ENCODE peak calls at places on chromosomes 16 and 17, in five cellular contexts. H is NCI-H1436 treated with DMSO at 0.1 percent for 48 hours; G is stimulated activated CD8-positive, alpha-beta memory T cell treated with anti-CD3 and anti-CD28 coated beads, Interleukin-2, amount 100 ng/mL, for 1 hour; N is aorta; Q is hippocampal formation. B is an unnamed sample.

GRCh38 chr17:82933911-82934310 is 94.1 kb upstream of the ZNF750 start:
- DNase-seq in N (peak; percentile 67), G (no peak), H (no peak), Q (no peak), B (no peak)

GRCh38 chr16:67391424-67392300 is 1.6 kb downstream of the TPPP3 start:
- DNase-seq in G (no peak), N (no peak), H (no peak), Q (peak; percentile 96), B (no peak)

GRCh38 chr17:9676742-9677387 is 31.5 kb downstream of the USP43 start:
- DNase-seq in G (no peak), H (no peak), N (no peak), Q (no peak), B (no peak)

GRCh38 chr16:88685156-88686061 is 898 bp downstream of the SNAI3 start:
- DNase-seq in N (peak; percentile 82), G (no peak), Q (no peak), H (no peak), B (no peak)

GRCh38 chr17:50210249-50211225 is 9.1 kb upstream of the COL1A1 start:
- DNase-seq in H (no peak), N (peak; percentile 95), Q (no peak), G (no peak), B (no peak)

GRCh38 chr17:32546031-32546444 is 59.2 kb downstream of the CDK5R1 start:
- DNase-seq in N (no peak), H (peak; percentile 31), Q (peak; percentile 54), G (no peak), B (no peak)

GRCh38 chr17:80845863-80846671 is 145.6 kb upstream of the CHMP6 start:
- DNase-seq in N (peak; percentile 62), H (no peak), G (no peak), Q (no peak), B (no peak)

GRCh38 chr17:42428141-42428944 is 5.3 kb upstream of the CAVIN1 start:
- DNase-seq in Q (peak; percentile 52), N (no peak), H (no peak), G (no peak), B (no peak)

GRCh38 chr17:69608808-69609494 is 194.5 kb downstream of the MAP2K6 start:
- DNase-seq in G (no peak), N (no peak), Q (no peak), H (no peak), B (no peak)

GRCh38 chr17:57084361-57084801 is 665 bp upstream of the AKAP1 start:
- DNase-seq in Q (no peak), N (no peak), G (no peak), H (no peak), B (no peak)

GRCh38 chr16:68857479-68857878 is 14.1 kb downstream of the TANGO6 start:
- DNase-seq in H (no peak), Q (no peak), N (no peak), G (no peak), B (no peak)

GRCh38 chr17:17381438-17382059 is 78.4 kb downstream of the NT5M start:
- DNase-seq in N (peak; percentile 2), Q (no peak), H (no peak), G (no peak), B (no peak)

GRCh38 chr17:48624544-48625501 is 1.3 kb downstream of the HOXB9 start:
- DNase-seq in G (no peak), H (no peak), Q (no peak), N (no peak), B (no peak)

GRCh38 chr16:19071811-19072777 is 4.7 kb downstream of the COQ7 start:
- DNase-seq in Q (peak; percentile 16), G (no peak), N (no peak), H (no peak), B (no peak)

GRCh38 chr17:38729886-38730525 is at the start of gene CISD3:
- DNase-seq in Q (peak; percentile 77), N (peak; percentile 96), H (no peak), G (peak; percentile 71), B (peak; percentile 34)

GRCh38 chr16:76531236-76531635 is 254.0 kb downstream of the CNTNAP4 start:
- DNase-seq in Q (no peak), N (no peak), H (no peak), G (no peak), B (no peak)

GRCh38 chr17:37067555-37068111 is 118.9 kb downstream of the AATF start:
- DNase-seq in N (no peak), Q (no peak), G (no peak), H (no peak), B (no peak)

GRCh38 chr16:29198731-29199521 is 207.6 kb downstream of the NPIPB11 start:
- DNase-seq in N (peak; percentile 61), Q (no peak), H (no peak), G (no peak), B (no peak)

GRCh38 chr16:85593503-85594195 is 19.5 kb upstream of the GSE1 start:
- DNase-seq in N (no peak), Q (no peak), G (no peak), H (peak; percentile 35), B (no peak)

GRCh38 chr16:10611825-10612342 is 31.5 kb upstream of the EMP2 start:
- DNase-seq in H (no peak), G (no peak), Q (no peak), N (no peak), B (no peak)

GRCh38 chr17:76076765-76077581 is 2.0 kb upstream of the ZACN start:
- DNase-seq in G (no peak), H (no peak), Q (no peak), N (no peak), B (no peak)

GRCh38 chr16:67942200-67942509 is 1.8 kb downstream of the LCAT start:
- DNase-seq in G (no peak), N (peak; percentile 78), Q (no peak), H (no peak), B (no peak)

GRCh38 chr16:56657555-56658430 is at the start of gene MT1F:
- DNase-seq in G (peak; percentile 37), H (no peak), Q (peak; percentile 51), N (peak; percentile 89), B (peak; percentile 63)

GRCh38 chr17:80095038-80095843 is 6.1 kb upstream of the GAA start:
- DNase-seq in Q (no peak), H (no peak), G (no peak), N (peak; percentile 65), B (no peak)

GRCh38 chr16:23786964-23787571 is 32.2 kb downstream of the CHP2 start:
- DNase-seq in H (no peak), Q (no peak), N (no peak), G (no peak), B (no peak)

GRCh38 chr16:58393138-58393504 is 850 bp downstream of the GINS3 start:
- DNase-seq in Q (no peak), N (no peak), G (no peak), H (no peak), B (no peak)

GRCh38 chr16:23452572-23453337 is at the start of gene COG7:
- DNase-seq in Q (peak; percentile 85), G (peak; percentile 65), N (peak; percentile 97), H (no peak), B (peak; percentile 27)

GRCh38 chr17:73697872-73698271 is 53.6 kb upstream of the SDK2 start:
- DNase-seq in Q (no peak), N (no peak), G (no peak), H (no peak), B (peak; percentile 48)

GRCh38 chr16:15052747-15053476 is 3.0 kb downstream of the NTAN1 start:
- DNase-seq in Q (no peak), H (no peak), N (no peak), G (no peak), B (no peak)

GRCh38 chr16:53518550-53519416 is 15.8 kb upstream of the AKTIP start:
- DNase-seq in H (no peak), N (no peak), Q (no peak), G (peak; percentile 66), B (no peak)

GRCh38 chr16:22297871-22298733 is 893 bp downstream of the POLR3E start:
- DNase-seq in N (no peak), H (peak; percentile 87), G (peak; percentile 31), Q (peak; percentile 58), B (peak; percentile 10)

GRCh38 chr16:86545927-86546637 is 9.0 kb downstream of the MTHFSD start:
- DNase-seq in Q (no peak), N (peak; percentile 59), G (no peak), H (no peak), B (no peak)

GRCh38 chr17:57866319-57866718 is 16.5 kb upstream of the MRPS23 start:
- DNase-seq in Q (no peak), G (no peak), N (peak; percentile 59), H (no peak), B (no peak)

GRCh38 chr17:5584383-5584951 is at the start of gene NLRP1:
- DNase-seq in Q (peak; percentile 61), G (peak; percentile 85), H (no peak), N (peak; percentile 95), B (no peak)

GRCh38 chr17:50364715-50365114 is 8.3 kb downstream of the MRPL27 start:
- DNase-seq in G (no peak), H (no peak), N (peak; percentile 56), Q (no peak), B (no peak)

GRCh38 chr17:3534881-3535252 is 22.7 kb downstream of the TRPV3 start:
- DNase-seq in H (no peak), Q (peak; percentile 49), N (no peak), G (no peak), B (no peak)

B was measured in NCI-H187.